ENCODE peak calls at places on chromosomes 16 and 17, in six cellular contexts. U is HFF-Myc; W is activated CD8-positive, alpha-beta memory T cell treated with anti-CD3 and anti-CD28 coated beads, Interleukin-2, amount 50 U/mL, for 48 hours; X is GM04503; C is hypothalamus; K is NCI-H226. L is an unnamed sample.
A peak's percentile ranks its signal among the peaks of the same experiment; 100 is the strongest.

GRCh38 chr17:8951210-8951609 is 14.3 kb downstream of the PIK3R5 start:
- DNase-seq in U (no peak), C (no peak), W (no peak), X (no peak), K (no peak), L (no peak)

GRCh38 chr16:50546125-50546524 is 2.1 kb upstream of the NKD1 start:
- DNase-seq in U (no peak), X (no peak), K (no peak), W (no peak), C (no peak), L (peak; percentile 24)

GRCh38 chr16:57945740-57946138 is 25.2 kb downstream of the CNGB1 start:
- DNase-seq in U (no peak), C (no peak), K (no peak), X (no peak), W (no peak), L (no peak)

GRCh38 chr17:29930399-29931010 is 477 bp upstream of the SSH2 start:
- DNase-seq in X (no peak), C (no peak), W (no peak), U (no peak), K (no peak), L (peak; percentile 63)

GRCh38 chr16:54998834-54999233 is 68.2 kb downstream of the IRX5 start:
- DNase-seq in U (no peak), K (no peak), C (no peak), X (no peak), W (no peak), L (no peak)

GRCh38 chr17:40909351-40909750 is 24.3 kb upstream of the KRT20 start:
- DNase-seq in U (peak; percentile 84), K (peak; percentile 91), W (peak; percentile 72), X (peak; percentile 89), C (peak; percentile 4), L (peak; percentile 95)

GRCh38 chr16:54934536-54935410 is 4.1 kb downstream of the IRX5 start:
- DNase-seq in X (no peak), U (no peak), K (no peak), W (no peak), C (no peak), L (peak; percentile 71)

GRCh38 chr16:49483651-49484451 is 110.2 kb downstream of the C16orf78 start:
- DNase-seq in U (no peak), K (no peak), C (no peak), X (no peak), W (no peak), L (no peak)

GRCh38 chr16:72877374-72878028 is 170.4 kb downstream of the ZFHX3 start:
- DNase-seq in U (peak; percentile 86), C (no peak), X (peak; percentile 83), W (no peak), K (peak; percentile 69), L (peak; percentile 79)

GRCh38 chr17:59361386-59361785 is 29.9 kb downstream of the YPEL2 start:
- DNase-seq in C (no peak), U (no peak), X (peak; percentile 87), K (no peak), W (no peak), L (peak; percentile 71)

GRCh38 chr16:27324851-27325301 is 11.1 kb downstream of the IL4R start:
- DNase-seq in K (no peak), C (no peak), W (no peak), U (no peak), X (no peak), L (no peak)

GRCh38 chr17:79160980-79161621 is 86.5 kb downstream of the ENGASE start:
- DNase-seq in C (no peak), U (no peak), K (peak; percentile 20), W (peak; percentile 54), X (no peak), L (peak; percentile 22)

GRCh38 chr16:18041864-18042834 is 294.4 kb downstream of the NPIPA8 start:
- DNase-seq in X (no peak), W (no peak), C (no peak), K (no peak), U (no peak), L (no peak)

GRCh38 chr16:67001726-67002125 is 13.3 kb downstream of the CES4A start:
- DNase-seq in K (no peak), X (no peak), C (no peak), U (no peak), W (no peak), L (no peak)

GRCh38 chr17:68518063-68518815 is 6.0 kb downstream of the PRKAR1A start:
- DNase-seq in C (no peak), W (no peak), U (no peak), X (no peak), K (no peak), L (no peak)

GRCh38 chr17:3693829-3694231 is 2.1 kb downstream of the P2RX5 start:
- DNase-seq in X (no peak), U (no peak), C (no peak), W (peak; percentile 76), K (no peak), L (no peak)

GRCh38 chr16:88989852-88990547 is 13.0 kb upstream of the CBFA2T3 start:
- DNase-seq in W (no peak), K (no peak), X (no peak), C (no peak), U (no peak), L (no peak)

GRCh38 chr17:50837980-50838954 is 2.9 kb downstream of the WFIKKN2 start:
- DNase-seq in C (no peak), X (no peak), U (no peak), K (no peak), W (no peak), L (no peak)

GRCh38 chr17:65794572-65794971 is 233.1 kb upstream of the AXIN2 start:
- DNase-seq in X (no peak), W (no peak), C (no peak), U (no peak), K (peak; percentile 20), L (peak; percentile 15)

GRCh38 chr17:35002876-35003551 is 22.7 kb downstream of the LIG3 start:
- DNase-seq in X (no peak), C (no peak), W (no peak), K (peak; percentile 58), U (no peak), L (no peak)

GRCh38 chr17:1413281-1413791 is 13.3 kb upstream of the YWHAE start:
- DNase-seq in W (no peak), C (no peak), U (peak; percentile 48), X (peak; percentile 54), K (peak; percentile 91), L (peak; percentile 39)

GRCh38 chr17:36899250-36900129 is 37.8 kb upstream of the LHX1 start:
- DNase-seq in C (no peak), U (no peak), W (no peak), K (no peak), X (no peak), L (no peak)

GRCh38 chr16:1762196-1762878 is 9.0 kb downstream of the NME3 start:
- DNase-seq in U (no peak), K (no peak), W (no peak), X (no peak), C (no peak), L (no peak)

GRCh38 chr16:7849891-7850290 is 517.2 kb downstream of the RBFOX1 start:
- DNase-seq in X (no peak), U (no peak), K (no peak), C (no peak), W (no peak), L (no peak)

GRCh38 chr16:53509906-53510703 is 7.1 kb upstream of the AKTIP start:
- DNase-seq in C (no peak), X (no peak), U (peak; percentile 38), K (peak; percentile 33), W (peak; percentile 77), L (no peak)

GRCh38 chr17:80845863-80846671 is 145.6 kb upstream of the CHMP6 start:
- DNase-seq in W (no peak), U (no peak), K (no peak), X (no peak), C (no peak), L (no peak)

GRCh38 chr17:33240397-33240796 is 52.7 kb downstream of the ASIC2 start:
- DNase-seq in K (no peak), C (no peak), X (no peak), W (no peak), U (no peak), L (no peak)

GRCh38 chr17:62805234-62805633 is 2.9 kb downstream of the MARCHF10 start:
- DNase-seq in W (no peak), X (no peak), C (no peak), K (no peak), U (no peak), L (no peak)

GRCh38 chr16:86293897-86294296 is 216.4 kb upstream of the FOXF1 start:
- DNase-seq in W (no peak), U (no peak), X (no peak), C (no peak), K (no peak), L (no peak)

GRCh38 chr17:76772842-76773521 is 35.1 kb downstream of the MFSD11 start:
- DNase-seq in C (no peak), K (peak; percentile 87), X (peak; percentile 61), W (peak; percentile 61), U (peak; percentile 92), L (peak; percentile 89)

GRCh38 chr16:82945420-82946096 is 318.8 kb downstream of the CDH13 start:
- DNase-seq in U (no peak), X (no peak), W (no peak), K (no peak), C (no peak), L (no peak)

GRCh38 chr17:55731586-55732250 is 9.1 kb upstream of the TMEM100 start:
- DNase-seq in U (no peak), C (no peak), K (no peak), W (no peak), X (no peak), L (no peak)

GRCh38 chr16:2752850-2753522 is 548 bp downstream of the SRRM2 start:
- DNase-seq in K (peak; percentile 72), C (peak; percentile 72), U (no peak), X (no peak), W (no peak), L (peak; percentile 57)

GRCh38 chr17:39581071-39581831 is 26.5 kb downstream of the NEUROD2 start:
- DNase-seq in W (no peak), K (no peak), X (no peak), U (no peak), C (no peak), L (no peak)

GRCh38 chr16:62475573-62475972 is 439.3 kb upstream of the CDH8 start:
- DNase-seq in C (no peak), X (no peak), W (no peak), U (no peak), K (no peak), L (no peak)

GRCh38 chr16:56836410-56836834 is 28.6 kb upstream of the SLC12A3 start:
- DNase-seq in C (no peak), X (no peak), U (no peak), K (no peak), W (no peak), L (no peak)

GRCh38 chr17:61385869-61386245 is 13.8 kb upstream of the TBX2 start:
- DNase-seq in C (no peak), U (no peak), W (no peak), X (no peak), K (no peak), L (no peak)

L was measured in foreskin keratinocyte.